ENCODE peak calls at places on chromosome X, in seven cellular contexts. R is hepatic stellate cell; K is left cardiac atrium; W is activated T-helper 1 cell treated with anti-CD3 and anti-CD28 coated beads, Interleukin-2, amount 50 U/mL, for 16 hours; H is COR-L47; S is CD14-positive monocyte; O is mammary epithelial cell. I is an unnamed sample.

GRCh38 chrX:40108959-40109287 is 11.2 kb upstream of the BCOR start:
- DNase-seq in S (peak; percentile 61), H (peak; percentile 53), K (peak; percentile 84), R (peak; percentile 88), O (peak; percentile 79), W (peak; percentile 56), I (peak; percentile 84)

GRCh38 chrX:150547511-150548115 is 20.8 kb upstream of the MTM1 start:
- DNase-seq in W (no peak), S (peak; percentile 50), H (no peak), K (peak; percentile 85), R (peak; percentile 55), O (no peak), I (peak; percentile 70)

GRCh38 chrX:40109288-40110008 is 11.7 kb upstream of the BCOR start:
- DNase-seq in H (peak; percentile 41), W (no peak), K (peak; percentile 70), O (peak; percentile 35), R (no peak), S (no peak), I (peak; percentile 75)

GRCh38 chrX:72705111-72705510 is 9.0 kb downstream of the PHKA1 start:
- DNase-seq in S (no peak), H (no peak), K (no peak), R (no peak), W (no peak), O (no peak), I (no peak)

GRCh38 chrX:115584715-115585114 is 23.7 kb downstream of the PLS3 start:
- DNase-seq in R (no peak), K (no peak), O (peak; percentile 80), H (no peak), S (no peak), W (no peak), I (no peak)

GRCh38 chrX:39915081-39915480 is 182.7 kb downstream of the BCOR start:
- DNase-seq in W (no peak), H (no peak), R (no peak), K (no peak), O (no peak), S (no peak), I (no peak)

GRCh38 chrX:120457766-120458180 is 11.3 kb downstream of the LAMP2 start:
- DNase-seq in S (no peak), O (peak; percentile 98), W (no peak), K (no peak), R (no peak), H (no peak), I (no peak)

GRCh38 chrX:50871922-50872453 is 38.5 kb upstream of the BMP15 start:
- DNase-seq in O (no peak), R (no peak), W (no peak), S (no peak), H (no peak), K (no peak), I (no peak)

GRCh38 chrX:95893632-95894031 is 791.0 kb upstream of the DIAPH2 start:
- DNase-seq in O (no peak), W (no peak), S (no peak), H (no peak), K (no peak), R (no peak), I (no peak)

GRCh38 chrX:41005445-41005992 is 79.7 kb upstream of the USP9X start:
- DNase-seq in H (no peak), O (no peak), K (no peak), R (no peak), W (no peak), S (no peak), I (no peak)

GRCh38 chrX:65587616-65588526 is 53.3 kb upstream of the LAS1L start:
- DNase-seq in O (peak; percentile 34), H (peak; percentile 31), W (no peak), S (no peak), R (no peak), K (peak; percentile 83), I (peak; percentile 75)

GRCh38 chrX:2283111-2283847 is 217.5 kb downstream of the DHRSX start:
- DNase-seq in K (no peak), S (no peak), R (no peak), H (no peak), W (no peak), O (no peak), I (no peak)

GRCh38 chrX:74349387-74349786 is 45.4 kb downstream of the ZCCHC13 start:
- DNase-seq in O (peak; percentile 56), S (no peak), W (no peak), H (no peak), R (no peak), K (no peak), I (no peak)

I was measured in psoas muscle.